ENCODE peak calls at places on chromosome 20, in six cellular contexts. L is tibial nerve, R is stomach, I is uterus, V is adrenal gland, P is heart left ventricle. Y is an unnamed sample.

GRCh38 chr20:45944151-45944964 is 9.9 kb downstream of the PCIF1 start:
- DNase-seq in L (no peak), R (no peak), I (no peak), V (no peak), P (no peak), Y (no peak)

GRCh38 chr20:4513720-4514119 is 208.0 kb upstream of the PRND start:
- DNase-seq in L (no peak), R (no peak), I (no peak), V (no peak), P (no peak), Y (no peak)

GRCh38 chr20:9978395-9979004 is 56.3 kb upstream of the ANKEF1 start:
- DNase-seq in L (no peak), R (no peak), I (peak), V (peak), P (peak), Y (peak)

GRCh38 chr20:47453167-47453782 is 48.4 kb upstream of the NCOA3 start:
- DNase-seq in L (no peak), R (no peak), I (no peak), V (no peak), P (no peak), Y (no peak)

GRCh38 chr20:47417245-47418060 is 61.0 kb upstream of the ZMYND8 start:
- DNase-seq in L (no peak), R (no peak), I (no peak), V (no peak), P (no peak), Y (no peak)

GRCh38 chr20:25733903-25734302 is 37.2 kb upstream of the ZNF337 start:
- DNase-seq in L (no peak), R (no peak), I (no peak), V (no peak), P (no peak), Y (no peak)

GRCh38 chr20:24559114-24559513 is 89.7 kb downstream of the SYNDIG1 start:
- DNase-seq in L (no peak), R (no peak), I (no peak), V (no peak), P (no peak), Y (no peak)

GRCh38 chr20:25623225-25623735 is 534 bp downstream of the NANP start:
- DNase-seq in L (no peak), R (peak), I (peak), V (peak), P (peak), Y (peak)

GRCh38 chr20:31677553-31678260 is 40.0 kb downstream of the COX4I2 start:
- DNase-seq in L (no peak), R (no peak), I (no peak), V (no peak), P (no peak), Y (no peak)

GRCh38 chr20:33387177-33387576 is 14.1 kb downstream of the CDK5RAP1 start:
- DNase-seq in L (no peak), R (no peak), I (no peak), V (peak), P (peak), Y (no peak)

GRCh38 chr20:49674383-49675352 is 39.0 kb downstream of the B4GALT5 start:
- DNase-seq in L (no peak), R (no peak), I (no peak), V (no peak), P (no peak), Y (no peak)

DNA sequence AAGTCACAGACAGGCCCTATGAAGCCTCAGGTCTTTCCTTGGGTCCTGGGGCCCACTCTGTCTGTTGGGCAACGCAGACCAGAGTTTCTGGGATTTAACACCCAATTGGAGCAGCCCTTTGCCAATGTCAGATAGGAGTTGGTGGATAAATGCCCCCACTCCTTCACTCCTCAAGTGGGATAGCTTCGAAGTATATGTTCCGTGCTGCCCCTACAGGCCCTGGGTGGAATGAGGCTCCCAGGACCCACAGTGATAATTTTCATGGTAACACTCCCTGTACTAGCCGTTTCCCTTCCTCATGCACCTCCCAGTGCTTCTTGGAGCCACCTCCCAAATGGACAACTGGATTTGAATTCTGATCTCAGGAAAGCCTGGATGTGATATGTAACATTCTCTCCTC is 145.4 kb downstream of the FOXA2 start:
- DNase-seq in L (no peak), R (no peak), I (no peak), V (no peak), P (no peak), Y (no peak)
- TF ChIP-seq CTCF in L (no peak), R (no peak), I (no peak), V (no peak), P (no peak), Y (no peak)

GRCh38 chr20:17569616-17570346 is at the start of gene DSTN:
- DNase-seq in L (peak), R (peak), I (peak), V (peak), P (peak), Y (peak)

GRCh38 chr20:17570347-17571152 is 675 bp downstream of the DSTN start:
- DNase-seq in L (peak), R (peak), I (peak), V (peak), P (peak), Y (peak)

GRCh38 chr20:17573493-17573892 is 3.6 kb downstream of the DSTN start:
- DNase-seq in L (no peak), R (no peak), I (no peak), V (no peak), P (no peak), Y (no peak)

GRCh38 chr20:17571153-17571527 is 1.3 kb downstream of the DSTN start:
- DNase-seq in L (no peak), R (no peak), I (no peak), V (no peak), P (no peak), Y (no peak)

GRCh38 chr20:17571967-17572638 is 2.2 kb downstream of the DSTN start:
- DNase-seq in L (no peak), R (no peak), I (no peak), V (no peak), P (no peak), Y (no peak)
- H3K27ac ChIP-seq in L (peak), R (peak), I (peak), V (no peak), P (peak), Y (peak)

GRCh38 chr20:41538810-41539596 is 79.2 kb downstream of the CHD6 start:
- DNase-seq in L (no peak), R (no peak), I (no peak), V (no peak), P (no peak), Y (no peak)
- TF ChIP-seq POLR2A in L (no peak), R (no peak), I (no peak), V (no peak), P (no peak), Y (no peak)

DNA sequence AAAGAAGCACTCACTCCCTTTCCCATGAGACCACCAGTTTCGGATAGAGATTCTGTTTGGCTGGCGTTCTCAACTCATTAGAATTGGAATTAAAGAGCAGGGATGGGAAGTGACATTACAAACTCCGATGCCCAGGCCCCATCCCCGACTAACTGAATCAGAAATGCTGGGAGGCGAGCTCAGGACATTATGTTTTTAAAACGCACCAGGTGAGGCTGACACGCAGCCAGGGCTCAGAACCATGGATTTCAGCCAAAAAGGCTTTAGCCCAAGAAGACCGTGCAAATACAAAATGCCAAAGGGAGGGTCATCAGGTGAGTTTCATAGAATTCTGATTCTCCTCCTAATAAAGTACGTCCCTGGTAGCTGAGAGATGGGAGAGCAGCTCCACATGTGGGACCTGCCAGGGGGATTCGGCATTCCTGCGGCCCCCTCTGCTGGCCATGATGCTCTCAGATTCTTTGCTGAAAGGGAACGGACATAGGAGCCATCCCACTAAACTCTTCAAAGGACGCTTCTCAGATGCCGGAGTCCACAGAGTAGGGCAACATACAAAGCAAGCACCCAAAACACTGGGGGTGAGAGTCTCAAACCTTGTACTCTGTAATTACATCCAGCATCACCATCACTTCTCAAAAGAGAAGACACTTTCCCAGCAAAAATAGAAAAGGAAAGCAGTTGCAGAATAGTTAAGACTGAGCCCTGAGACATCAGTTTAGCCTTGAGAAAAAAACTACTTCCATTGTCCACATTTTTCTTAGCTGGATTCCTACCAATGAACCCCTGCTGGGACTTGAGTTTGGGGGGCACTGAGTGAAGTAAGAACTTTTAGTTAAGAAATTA is 205.2 kb downstream of the BMP7 start:
- DNase-seq in L (no peak), R (no peak), I (peak), V (no peak), P (no peak), Y (peak)
- TF ChIP-seq CTCF in L (peak), R (no peak), I (peak), V (no peak), P (no peak), Y (no peak)

DNA sequence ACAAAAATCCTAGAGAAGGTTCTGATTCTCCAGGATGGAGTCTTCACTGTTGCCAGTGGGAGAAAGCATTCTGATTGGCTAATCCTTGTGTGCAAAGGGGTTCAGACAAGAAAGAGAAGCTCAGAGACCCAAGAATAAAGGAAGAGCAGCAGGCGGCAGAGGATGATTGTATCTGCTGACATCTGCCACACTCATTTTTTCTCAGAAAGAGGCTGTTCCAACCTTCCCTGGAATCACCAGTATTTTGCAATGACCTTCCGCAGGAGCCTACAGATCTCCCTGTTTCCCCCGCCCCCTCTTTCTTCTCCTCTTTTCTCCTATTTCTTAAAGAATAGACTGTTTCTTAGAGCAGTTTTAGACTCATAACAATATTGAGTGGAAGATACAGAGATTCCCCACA is 376.7 kb downstream of the CDH26 start:
- DNase-seq in L (no peak), R (no peak), I (no peak), V (no peak), P (no peak), Y (no peak)
- H3K27ac ChIP-seq in L (no peak), R (no peak), I (no peak), V (no peak), P (no peak), Y (no peak)

GRCh38 chr20:60057866-60058807 is 99.9 kb downstream of the CDH26 start:
- DNase-seq in L (no peak), R (no peak), I (no peak), V (no peak), P (peak), Y (peak)
- TF ChIP-seq POLR2A in L (no peak), R (no peak), I (no peak), V (no peak), P (no peak), Y (no peak)

DNA sequence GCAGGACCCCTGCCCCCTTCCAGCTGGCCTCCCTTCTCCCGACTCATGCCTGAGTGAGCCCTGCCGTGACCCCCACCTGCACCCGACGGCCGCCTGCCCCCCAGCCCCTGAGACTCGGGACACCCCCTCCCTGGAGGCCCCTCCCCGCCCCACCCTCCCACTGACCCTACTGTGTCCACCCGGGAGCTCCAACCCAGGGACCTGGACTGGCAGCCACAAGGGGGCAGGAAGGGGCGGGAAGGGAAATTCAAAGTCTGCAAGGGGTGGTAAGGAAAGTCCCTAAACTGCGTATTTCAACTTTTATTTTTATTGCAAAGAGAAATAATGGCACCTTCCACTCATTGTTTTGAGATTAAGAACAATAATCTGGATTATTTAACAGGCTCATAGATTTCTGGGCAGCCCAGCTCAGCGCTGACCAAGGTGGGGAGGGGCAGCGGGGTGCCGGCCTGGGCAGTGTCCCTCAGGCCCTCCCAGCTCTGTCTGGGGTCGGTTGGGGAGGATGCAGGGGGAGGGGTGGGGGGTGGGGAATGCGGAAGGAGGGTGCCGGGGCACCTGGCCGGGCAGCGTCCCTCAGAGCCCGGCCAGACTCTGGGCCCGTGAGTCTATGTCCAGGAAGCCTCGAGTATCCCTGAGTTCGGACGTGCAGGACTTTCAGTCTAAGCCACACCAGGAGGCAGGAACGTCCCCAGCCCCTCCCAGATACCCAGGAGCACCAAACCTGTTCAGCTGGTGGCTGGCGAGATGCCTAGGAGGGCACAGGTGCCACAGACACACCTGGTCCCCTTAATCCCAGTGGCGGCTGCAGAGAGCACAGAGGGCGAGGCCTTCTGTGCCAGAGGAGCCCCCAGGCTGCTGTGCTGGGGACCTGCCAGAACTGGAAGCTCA is 1.3 kb upstream of the PTK6 start:
- DNase-seq in L (no peak), R (peak), I (no peak), V (no peak), P (peak), Y (peak)
- TF ChIP-seq CTCF in L (no peak), R (no peak), I (no peak), V (no peak), P (no peak), Y (no peak)

DNA sequence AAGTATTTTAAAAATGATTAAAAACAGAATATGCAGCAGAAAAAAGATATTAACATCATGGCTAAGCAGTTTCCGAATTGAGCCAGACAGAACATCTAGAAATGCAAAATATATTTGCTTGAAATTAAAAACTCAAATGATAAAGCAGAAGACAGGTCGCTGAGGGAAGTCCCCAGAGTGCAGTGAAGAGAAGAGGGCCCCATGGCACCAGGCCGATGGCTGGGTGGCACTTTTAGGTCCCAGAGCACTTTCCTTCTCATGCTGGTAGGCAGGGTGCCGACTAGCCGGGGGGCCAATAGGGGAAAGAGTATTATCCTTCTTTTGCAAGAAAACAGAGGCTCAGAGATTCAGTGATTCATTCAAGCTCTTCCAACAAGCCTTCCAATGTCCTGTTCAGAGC is 58.9 kb downstream of the MYH7B start:
- DNase-seq in L (no peak), R (no peak), I (no peak), V (no peak), P (no peak), Y (no peak)
- H3K27ac ChIP-seq in L (no peak), R (no peak), I (no peak), V (no peak), P (no peak), Y (no peak)

GRCh38 chr20:35719717-35720116 is 20.5 kb downstream of the ROMO1 start:
- DNase-seq in L (no peak), R (no peak), I (no peak), V (no peak), P (no peak), Y (no peak)

GRCh38 chr20:35718972-35719635 is 19.9 kb downstream of the ROMO1 start:
- DNase-seq in L (no peak), R (no peak), I (no peak), V (no peak), P (no peak), Y (no peak)

GRCh38 chr20:35721219-35721618 is 20.8 kb downstream of the RBM39 start:
- DNase-seq in L (no peak), R (no peak), I (no peak), V (no peak), P (no peak), Y (no peak)

GRCh38 chr20:35721621-35722020 is 20.4 kb downstream of the RBM39 start:
- DNase-seq in L (no peak), R (no peak), I (no peak), V (no peak), P (no peak), Y (no peak)

DNA sequence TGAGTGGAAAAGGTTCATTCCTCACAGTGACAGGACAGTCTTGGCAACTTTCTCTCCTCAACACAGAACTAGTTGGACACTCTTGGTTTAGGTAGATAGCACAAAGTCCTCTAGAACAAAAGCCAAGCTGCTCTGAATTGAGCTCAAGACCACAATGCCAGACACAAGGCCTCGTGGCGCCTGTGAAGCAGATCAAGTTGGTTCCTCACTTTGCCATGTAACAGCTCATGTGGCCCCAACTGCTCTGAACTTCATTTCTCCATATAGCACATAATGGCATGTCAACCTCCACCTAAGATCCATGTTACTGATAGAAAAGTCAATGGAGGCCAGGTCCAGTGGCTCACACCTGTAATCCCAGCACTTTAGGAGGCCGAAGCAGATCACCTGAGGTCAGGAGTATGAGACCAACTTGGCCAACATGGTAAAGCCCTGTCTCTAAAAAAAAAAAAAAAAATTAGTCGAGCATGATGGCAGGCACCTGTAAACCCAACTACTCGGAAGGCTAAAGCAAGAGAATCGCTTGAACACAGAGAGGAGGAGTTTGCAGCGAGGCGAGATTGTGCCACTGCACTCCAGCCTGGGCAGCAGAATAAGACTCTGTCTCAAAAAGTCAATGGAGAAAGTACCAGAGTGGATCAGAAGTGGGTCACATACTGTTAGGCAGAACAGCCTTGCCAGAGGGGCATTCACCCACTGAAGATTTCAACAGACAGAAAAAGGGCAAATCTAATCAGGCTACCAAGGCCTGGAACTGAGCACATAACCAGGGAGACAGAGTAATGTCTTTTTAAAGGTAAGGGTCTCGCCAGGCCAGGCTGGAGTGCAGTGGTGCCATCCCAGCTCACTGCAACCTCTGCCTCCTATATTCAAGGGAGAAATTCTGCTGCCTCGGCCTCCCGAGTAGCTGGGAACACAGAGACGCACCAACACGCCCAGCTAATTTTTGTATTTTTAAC is 21.2 kb downstream of the ROMO1 start:
- DNase-seq in L (no peak), R (no peak), I (no peak), V (no peak), P (no peak), Y (no peak)
- TF ChIP-seq POLR2A in L (no peak), R (no peak), I (no peak), V (no peak), P (no peak), Y (no peak)

GRCh38 chr20:57709823-57710799 is at the start of gene PMEPA1:
- DNase-seq in L (peak), R (peak), I (peak), V (peak), P (peak), Y (peak)

GRCh38 chr20:57712851-57713504 is 3.2 kb upstream of the PMEPA1 start:
- DNase-seq in L (no peak), R (no peak), I (no peak), V (no peak), P (no peak), Y (no peak)

GRCh38 chr20:57710841-57711240 is 1.0 kb upstream of the PMEPA1 start:
- DNase-seq in L (no peak), R (no peak), I (no peak), V (no peak), P (no peak), Y (no peak)

GRCh38 chr20:57711826-57712225 is 2.0 kb upstream of the PMEPA1 start:
- DNase-seq in L (no peak), R (no peak), I (no peak), V (no peak), P (no peak), Y (no peak)

GRCh38 chr20:57711311-57711712 is 1.5 kb upstream of the PMEPA1 start:
- DNase-seq in L (no peak), R (no peak), I (no peak), V (no peak), P (no peak), Y (no peak)
- TF ChIP-seq CTCF in L (no peak), R (no peak), I (no peak), V (no peak), P (no peak), Y (no peak)

Y was measured in thyroid gland.